ENCODE peak calls at places on chromosomes 11 and 22, in seven cellular contexts. I, W, V, Z, L, X and P are unnamed samples.
A peak's percentile ranks its signal among the peaks of the same experiment; 100 is the strongest.

GRCh38 chr11:60918941-60919275 is 5.0 kb downstream of the TMEM109 start:
- DNase-seq in I (no peak), W (no peak), V (no peak), Z (no peak), L (no peak), X (no peak), P (no peak)

GRCh38 chr11:116653206-116653605 is 119.6 kb downstream of the BUD13 start:
- DNase-seq in I (no peak), W (no peak), V (no peak), Z (no peak), L (no peak), X (no peak), P (no peak)

GRCh38 chr11:60193687-60194433 is 11.0 kb upstream of the MS4A6A start:
- DNase-seq in I (peak; percentile 78), W (peak; percentile 66), V (peak; percentile 51), Z (peak; percentile 90), L (no peak), X (peak; percentile 0), P (peak; percentile 76)

GRCh38 chr11:63681208-63682044 is at the start of gene RTN3:
- DNase-seq in I (peak; percentile 99), W (peak; percentile 100), V (peak; percentile 100), Z (peak; percentile 99), L (peak; percentile 97), X (peak; percentile 90), P (peak; percentile 97)

GRCh38 chr11:13984616-13985474 is 22.3 kb downstream of the SPON1 start:
- DNase-seq in I (no peak), W (peak; percentile 54), V (no peak), Z (no peak), L (peak; percentile 81), X (peak; percentile 26), P (no peak)

GRCh38 chr11:130672911-130673310 is 224.5 kb downstream of the ADAMTS15 start:
- DNase-seq in I (no peak), W (peak; percentile 34), V (no peak), Z (no peak), L (no peak), X (no peak), P (no peak)

GRCh38 chr11:72378704-72379383 is 55.5 kb downstream of the CLPB start:
- DNase-seq in I (no peak), W (no peak), V (no peak), Z (no peak), L (no peak), X (peak; percentile 4), P (no peak)

GRCh38 chr11:97729546-97730272 is 1291.0 kb upstream of the CNTN5 start:
- DNase-seq in I (no peak), W (no peak), V (no peak), Z (no peak), L (no peak), X (no peak), P (no peak)

GRCh38 chr11:117823294-117823940 is 1.1 kb downstream of the FXYD2 start:
- DNase-seq in I (no peak), W (no peak), V (no peak), Z (peak; percentile 79), L (no peak), X (no peak), P (peak; percentile 89)

GRCh38 chr11:131653244-131653643 is 282.8 kb downstream of the NTM start:
- DNase-seq in I (no peak), W (no peak), V (no peak), Z (peak; percentile 58), L (no peak), X (no peak), P (no peak)

GRCh38 chr11:75969626-75970308 is 154.8 kb downstream of the UVRAG start:
- DNase-seq in I (no peak), W (no peak), V (no peak), Z (no peak), L (no peak), X (peak; percentile 56), P (no peak)

GRCh38 chr11:118927554-118928107 is 1.9 kb upstream of the BCL9L start:
- DNase-seq in I (no peak), W (peak; percentile 6), V (no peak), Z (no peak), L (no peak), X (no peak), P (no peak)
- H3K4me3 ChIP-seq in I (peak overlapping the region; percentile 72), W (no peak overlapping the region), V (peak overlapping the region; percentile 84), Z (peak overlapping the region; percentile 82), L (peak overlapping the region; percentile 74), X (peak overlapping the region; percentile 66), P (peak overlapping the region; percentile 75)

GRCh38 chr11:31326470-31327148 is 42.9 kb downstream of the DCDC1 start:
- DNase-seq in I (peak; percentile 47), W (no peak), V (no peak), Z (no peak), L (no peak), X (no peak), P (no peak)
- H3K4me3 ChIP-seq in I (no peak overlapping the region), W (no peak overlapping the region), V (no peak overlapping the region), Z (no peak overlapping the region), L (no peak overlapping the region), X (no peak overlapping the region), P (no peak overlapping the region)

GRCh38 chr11:6747097-6747662 is 24.6 kb downstream of the OR2AG2 start:
- DNase-seq in I (no peak), W (no peak), V (no peak), Z (no peak), L (no peak), X (no peak), P (no peak)

GRCh38 chr11:6746626-6747025 is 25.1 kb downstream of the OR2AG2 start:
- DNase-seq in I (no peak), W (no peak), V (no peak), Z (no peak), L (no peak), X (no peak), P (no peak)

GRCh38 chr11:6745018-6745417 is 26.8 kb downstream of the OR2AG2 start:
- DNase-seq in I (no peak), W (no peak), V (no peak), Z (no peak), L (no peak), X (no peak), P (no peak)

GRCh38 chr11:6745465-6746015 is 26.2 kb downstream of the OR2AG2 start:
- DNase-seq in I (peak; percentile 11), W (no peak), V (no peak), Z (no peak), L (no peak), X (no peak), P (peak; percentile 46)

GRCh38 chr11:6746086-6746618 is 25.6 kb downstream of the OR2AG2 start:
- DNase-seq in I (peak; percentile 84), W (no peak), V (no peak), Z (no peak), L (no peak), X (no peak), P (peak; percentile 74)
- H3K4me3 ChIP-seq in I (peak overlapping the region; percentile 64), W (no peak overlapping the region), V (no peak overlapping the region), Z (no peak overlapping the region), L (no peak overlapping the region), X (no peak overlapping the region), P (peak overlapping the region; percentile 52)

DNA sequence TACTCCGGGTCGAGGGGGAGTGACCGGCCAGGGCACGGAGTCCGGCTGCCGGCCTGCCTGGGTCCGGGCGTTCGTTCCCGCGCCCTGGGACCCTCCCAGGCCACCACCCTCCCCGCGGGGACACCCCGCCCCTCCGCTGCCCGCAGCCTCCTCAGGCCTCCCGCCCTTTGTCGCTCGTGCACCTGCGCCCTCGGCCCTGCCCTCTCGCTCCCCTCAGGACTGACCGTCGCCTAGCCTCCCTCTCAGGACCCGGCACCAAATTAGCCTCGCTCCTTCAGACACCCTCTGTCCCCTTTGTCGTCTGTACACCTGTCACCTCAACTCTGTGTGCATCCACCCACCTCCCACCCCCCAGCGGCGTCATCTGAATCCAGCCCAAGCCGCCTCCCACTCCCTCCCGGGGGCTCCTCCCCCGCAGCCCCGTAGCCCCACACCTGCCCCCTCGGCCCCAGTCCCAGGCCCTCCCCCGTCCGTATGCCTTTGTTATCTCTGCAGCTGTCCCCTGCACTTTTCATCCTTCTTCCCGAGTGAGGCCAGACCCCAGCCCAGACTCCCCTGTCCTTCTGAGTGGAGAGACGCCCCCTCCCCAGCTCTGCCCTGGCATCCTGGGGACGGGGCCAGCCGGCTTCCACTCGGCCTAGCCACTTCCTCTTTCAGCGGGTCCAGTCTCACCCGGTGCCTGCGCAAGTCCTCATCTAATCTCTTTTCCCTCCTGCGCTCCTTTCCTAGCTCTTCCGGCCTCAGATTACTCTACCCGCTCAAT is 643 bp downstream of the TIGD3 start:
- DNase-seq in I (peak; percentile 59), W (peak; percentile 56), V (peak; percentile 44), Z (peak; percentile 78), L (no peak), X (no peak), P (peak; percentile 35)
- H3K4me3 ChIP-seq in I (peak overlapping the region; percentile 74), W (peak overlapping the region; percentile 64), V (peak overlapping the region; percentile 87), Z (peak overlapping the region; percentile 74), L (peak overlapping the region; percentile 58), X (peak overlapping the region; percentile 49), P (peak overlapping the region; percentile 59)

DNA sequence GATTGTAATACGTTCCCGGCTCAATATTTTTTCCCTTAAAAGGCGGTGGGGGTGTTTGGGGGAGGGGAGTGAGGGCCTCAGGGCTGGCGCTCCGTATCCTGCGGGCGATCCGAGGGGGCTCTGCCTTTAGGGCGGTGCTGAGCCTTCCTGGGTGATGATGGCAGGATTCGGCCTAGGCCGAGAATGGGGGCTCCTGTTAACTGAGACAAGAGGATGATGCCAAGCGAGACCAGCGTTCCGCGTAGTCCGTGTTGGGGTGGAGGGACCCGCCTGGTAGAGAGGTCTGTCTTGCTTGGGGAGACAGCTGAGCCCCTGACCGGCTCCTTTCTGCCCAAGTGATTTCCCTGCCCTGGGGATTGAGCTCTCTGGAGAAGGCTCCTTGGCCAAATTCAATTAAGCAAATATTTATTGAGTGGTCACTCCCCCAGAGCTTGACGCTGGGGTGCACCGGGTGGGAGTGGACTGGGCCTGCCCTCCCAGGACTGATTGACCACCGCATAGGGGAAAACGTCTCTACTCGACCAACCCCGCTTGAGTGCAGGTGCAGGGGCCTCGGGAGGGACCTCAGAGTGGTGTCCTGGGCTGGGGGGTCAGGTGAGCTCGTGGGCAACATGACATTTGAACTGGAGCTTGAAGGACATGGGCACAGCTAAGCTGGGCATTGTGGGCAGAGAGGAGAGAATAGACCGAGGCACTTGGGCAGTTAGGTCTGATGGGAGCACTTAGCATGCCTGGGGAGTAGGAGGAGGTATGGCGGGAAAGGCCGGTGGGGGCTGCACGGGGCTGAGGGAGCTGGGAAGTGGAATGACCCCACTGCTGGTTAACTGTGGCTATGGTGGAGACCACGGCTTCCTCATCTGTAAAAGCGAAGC is 1.1 kb downstream of the GNAZ start:
- DNase-seq in I (no peak), W (no peak), V (no peak), Z (no peak), L (no peak), X (no peak), P (no peak)
- H3K4me3 ChIP-seq in I (peak overlapping the region; percentile 77), W (no peak overlapping the region), V (no peak overlapping the region), Z (peak overlapping the region; percentile 81), L (no peak overlapping the region), X (peak overlapping the region; percentile 54), P (peak overlapping the region; percentile 53)

GRCh38 chr11:69704508-69705245 is 855 bp upstream of the FGF19 start:
- DNase-seq in I (no peak), W (peak; percentile 80), V (peak; percentile 60), Z (peak; percentile 98), L (no peak), X (no peak), P (no peak)
- H3K4me3 ChIP-seq in I (no peak overlapping the region), W (peak overlapping the region; percentile 42), V (peak overlapping the region; percentile 61), Z (peak overlapping the region; percentile 40), L (no peak overlapping the region), X (no peak overlapping the region), P (no peak overlapping the region)